ENCODE peak calls at places on chromosomes 1 and 21, in four cellular contexts. E is lower lobe of right lung, H is WERI-Rb-1, K is cardiac muscle cell. W is an unnamed sample.

GRCh38 chr21:42568834-42569731 is 55.4 kb downstream of the SLC37A1 start:
- DNase-seq in K (no peak), E (peak; percentile 56), H (peak; percentile 6), W (no peak)

GRCh38 chr1:191255354-191256057 is 777.8 kb upstream of the BRINP3 start:
- DNase-seq in E (no peak), H (no peak), K (no peak), W (no peak)

GRCh38 chr1:11151854-11152612 is 37.1 kb upstream of the ANGPTL7 start:
- DNase-seq in H (no peak), E (no peak), K (no peak), W (no peak)

GRCh38 chr1:86487131-86487804 is 18.5 kb downstream of the CLCA1 start:
- DNase-seq in K (no peak), H (no peak), E (no peak), W (no peak)

GRCh38 chr21:41358193-41359166 is 3.3 kb upstream of the MX2 start:
- DNase-seq in E (no peak), K (no peak), H (no peak), W (no peak)

GRCh38 chr1:243582321-243582720 is 267.7 kb downstream of the AKT3 start:
- DNase-seq in K (no peak), E (no peak), H (no peak), W (no peak)

GRCh38 chr21:27561116-27561515 is 594.2 kb upstream of the ADAMTS5 start:
- DNase-seq in K (no peak), H (no peak), E (peak; percentile 71), W (no peak)

GRCh38 chr1:174398246-174398645 is 49.5 kb upstream of the GPR52 start:
- DNase-seq in K (no peak), H (no peak), E (no peak), W (no peak)

GRCh38 chr1:187621961-187622360 is 793.2 kb downstream of the PLA2G4A start:
- DNase-seq in H (no peak), K (no peak), E (no peak), W (no peak)

GRCh38 chr1:93707956-93708355 is 26.3 kb upstream of the BCAR3 start:
- DNase-seq in K (no peak), E (no peak), H (no peak), W (no peak)

GRCh38 chr1:236282159-236282716 is 480 bp upstream of the ERO1B start:
- DNase-seq in H (no peak), E (no peak), K (no peak), W (peak; percentile 51)

GRCh38 chr1:19974822-19975416 is 4.5 kb downstream of the PLA2G2A start:
- DNase-seq in H (peak; percentile 62), E (no peak), K (peak; percentile 31), W (no peak)

GRCh38 chr1:47914952-47915676 is 82.1 kb downstream of the TRABD2B start:
- DNase-seq in E (no peak), K (no peak), H (no peak), W (no peak)

GRCh38 chr21:37548521-37548981 is 182.0 kb downstream of the DYRK1A start:
- DNase-seq in E (no peak), H (no peak), K (no peak), W (no peak)

GRCh38 chr1:226882631-226883409 is 12.4 kb downstream of the PSEN2 start:
- DNase-seq in E (no peak), H (peak; percentile 37), K (no peak), W (no peak)

GRCh38 chr1:54995013-54995760 is 3.5 kb upstream of the BSND start:
- DNase-seq in K (no peak), H (no peak), E (no peak), W (no peak)
- H3K27ac ChIP-seq in K (no peak overlapping the region), H (no peak overlapping the region), E (no peak overlapping the region), W (no peak overlapping the region)

GRCh38 chr1:116432655-116433282 is 59.7 kb downstream of the ATP1A1 start:
- DNase-seq in E (no peak), H (no peak), K (no peak), W (no peak)

GRCh38 chr1:116431870-116432500 is 58.9 kb downstream of the ATP1A1 start:
- DNase-seq in E (no peak), H (no peak), K (no peak), W (no peak)

GRCh38 chr1:116433283-116434257 is 60.5 kb downstream of the ATP1A1 start:
- DNase-seq in E (no peak), H (no peak), K (no peak), W (no peak)

GRCh38 chr1:116435806-116436486 is 62.9 kb downstream of the ATP1A1 start:
- DNase-seq in E (no peak), K (no peak), H (no peak), W (no peak)

GRCh38 chr1:116434849-116435248 is 61.8 kb downstream of the ATP1A1 start:
- DNase-seq in E (no peak), H (no peak), K (no peak), W (no peak)
- H3K9me3 ChIP-seq in E (no peaks in the 10 kb centered on the region), H (peaks cover 3% of the 10 kb centered on the region), K (no peaks in the 10 kb centered on the region), W (no peaks in the 10 kb centered on the region)

GRCh38 chr1:27542463-27543273 is 52.7 kb upstream of the WASF2 start:
- DNase-seq in E (no peak), K (peak; percentile 85), H (no peak), W (no peak)

GRCh38 chr1:27544818-27545612 is 55.0 kb upstream of the WASF2 start:
- DNase-seq in K (no peak), E (no peak), H (no peak), W (no peak)

GRCh38 chr1:27547220-27548116 is 56.5 kb downstream of the AHDC1 start:
- DNase-seq in H (no peak), K (no peak), E (no peak), W (no peak)

GRCh38 chr1:27548136-27548853 is 55.6 kb downstream of the AHDC1 start:
- DNase-seq in K (no peak), H (no peak), E (no peak), W (no peak)

DNA sequence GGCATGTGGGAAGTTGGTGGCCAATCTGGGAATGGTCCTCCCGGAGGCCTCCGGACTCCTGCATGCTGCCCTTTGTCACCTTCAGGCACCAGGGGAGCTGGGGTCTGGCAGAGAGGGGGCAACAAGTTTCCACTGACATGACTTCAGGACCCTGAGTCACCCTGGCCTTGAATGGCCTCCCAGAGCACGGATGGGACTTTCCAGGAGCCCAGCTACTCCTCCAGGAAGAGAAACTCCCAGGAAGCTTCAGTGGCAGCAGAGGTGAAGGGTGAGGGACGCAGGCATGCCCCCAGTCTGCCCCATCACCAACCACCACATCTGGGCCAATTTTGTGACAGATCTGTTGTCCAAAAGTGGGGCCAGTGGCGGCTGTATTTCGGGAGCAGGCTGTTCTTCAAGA is 55.9 kb upstream of the WASF2 start:
- DNase-seq in K (no peak), E (no peak), H (no peak), W (no peak)
- H3K27ac ChIP-seq in K (peak overlapping the region; percentile 28), E (peak overlapping the region; percentile 62), H (no peak overlapping the region), W (no peak overlapping the region)

GRCh38 chr1:152328801-152329391 is 3.9 kb upstream of the FLG start:
- DNase-seq in E (no peak), K (no peak), H (no peak), W (no peak)
- H3K9me3 ChIP-seq in E (no peaks in the 10 kb centered on the region), K (peaks cover 2% of the 10 kb centered on the region), H (no peaks in the 10 kb centered on the region), W (no peaks in the 10 kb centered on the region)

DNA sequence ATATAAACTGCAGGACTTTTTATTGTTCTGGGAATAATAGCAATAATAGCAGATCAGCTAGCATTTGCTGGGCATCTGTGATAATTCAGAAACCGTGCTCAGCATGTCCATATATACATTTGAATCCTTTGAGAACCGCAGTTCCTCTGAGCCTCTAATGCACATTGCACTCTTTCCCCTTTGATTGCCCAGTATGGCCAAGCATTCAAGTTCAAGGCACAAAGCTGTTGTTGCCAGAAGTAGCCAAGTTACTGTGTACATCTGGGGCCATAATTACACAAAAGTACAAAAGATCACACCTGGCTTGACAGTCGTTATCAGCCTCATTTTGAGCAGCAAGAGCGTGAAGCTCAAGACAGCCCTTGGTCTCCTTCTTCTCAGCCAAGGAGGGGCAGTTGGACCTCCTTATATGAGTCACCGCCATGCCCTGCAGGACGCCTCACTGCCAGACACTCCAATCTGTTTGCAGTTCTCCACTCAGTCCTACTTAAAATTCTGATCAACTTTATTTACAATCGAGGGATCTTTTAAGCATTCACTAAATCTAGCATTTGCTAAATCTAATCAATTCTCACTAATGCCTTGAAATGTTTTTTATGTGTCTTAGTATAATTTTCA is 216.0 kb downstream of the SLC35F3 start:
- DNase-seq in H (no peak), E (no peak), K (no peak), W (no peak)
- H3K27ac ChIP-seq in H (no peak overlapping the region), E (no peak overlapping the region), K (no peak overlapping the region), W (no peak overlapping the region)

GRCh38 chr1:5651496-5651895 is 340.7 kb downstream of the NPHP4 start:
- DNase-seq in E (no peak), H (no peak), K (no peak), W (no peak)
- H3K9me3 ChIP-seq in E (no peaks in the 10 kb centered on the region), H (peaks cover 2% of the 10 kb centered on the region), K (no peaks in the 10 kb centered on the region), W (no peaks in the 10 kb centered on the region)

DNA sequence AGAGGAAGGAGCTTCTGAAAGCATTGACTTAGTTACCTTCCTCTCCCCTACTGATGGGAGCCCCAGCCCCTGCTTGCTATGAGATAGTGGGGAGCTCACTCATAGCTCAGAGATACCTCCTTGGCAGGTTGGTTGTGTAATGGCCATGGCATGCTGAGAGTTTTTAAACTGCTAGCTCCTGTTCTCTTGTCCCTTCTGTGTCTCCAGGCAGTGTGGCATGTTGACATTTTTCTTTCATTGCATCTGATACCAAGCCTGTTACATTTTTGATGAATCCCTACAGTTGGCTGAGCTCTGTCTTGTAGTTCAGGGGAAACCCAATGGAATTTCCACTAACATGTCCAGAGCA is 39.0 kb upstream of the EFCAB14 start:
- DNase-seq in H (no peak), K (no peak), E (no peak), W (no peak)
- H3K27ac ChIP-seq in H (no peak overlapping the region), K (no peak overlapping the region), E (peak overlapping the region; percentile 81), W (no peak overlapping the region)

DNA sequence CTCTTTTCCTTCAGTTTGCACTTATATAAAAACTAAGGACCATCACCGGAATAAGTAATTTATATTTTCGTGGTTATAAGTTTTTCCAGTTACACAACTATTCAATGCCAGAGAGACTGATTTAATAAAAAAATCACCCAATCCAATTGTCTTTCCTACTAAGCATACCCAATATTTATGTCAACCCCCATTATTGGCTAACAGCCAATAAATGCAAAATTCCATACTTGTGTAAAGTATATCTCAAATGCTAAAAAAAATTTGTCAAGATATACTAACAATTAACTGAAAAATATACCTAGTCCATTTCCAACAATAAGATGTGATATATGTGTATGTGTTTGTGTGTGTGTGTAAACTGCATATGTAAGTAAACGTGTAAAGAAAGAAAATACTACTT is 117.4 kb downstream of the AGBL4 start:
- DNase-seq in H (no peak), E (no peak), K (no peak), W (no peak)
- H3K9me3 ChIP-seq in H (no peaks in the 10 kb centered on the region), E (no peaks in the 10 kb centered on the region), K (no peaks in the 10 kb centered on the region), W (no peaks in the 10 kb centered on the region)

W was measured in CD4-positive, alpha-beta T cell.